ENCODE peak calls at places on chromosomes 5 and 9, in nine cellular contexts. T is adrenal gland, K is NT2/D1, W is mammary epithelial cell, J is left ventricle myocardium inferior, V is ovary, Z is DND-41, U is right cardiac atrium, P is body of pancreas. A is an unnamed sample. For H3K9me3, the result is how much of the 10 kb centered on the place peaks cover.

GRCh38 chr5:110477923-110478322 is 248.5 kb downstream of the TMEM232 start:
- DNase-seq in T (no peak), K (no peak), W (peak), J (no peak), V (no peak), Z (no peak), U (no peak), P (no peak), A (no peak)

GRCh38 chr9:30723656-30724055 is 1660.8 kb upstream of the ACO1 start:
- DNase-seq in T (no peak), K (no peak), W (peak), J (no peak), V (no peak), Z (no peak), U (no peak), P (no peak), A (no peak)

GRCh38 chr5:65819905-65820240 is 97.9 kb downstream of the NLN start:
- DNase-seq in T (no peak), K (no peak), W (no peak), J (no peak), V (no peak), Z (no peak), U (no peak), P (no peak), A (no peak)

GRCh38 chr5:176776141-176776865 is 34.1 kb upstream of the UNC5A start:
- DNase-seq in T (no peak), K (no peak), W (no peak), J (no peak), V (no peak), Z (no peak), U (no peak), P (no peak), A (peak)

GRCh38 chr9:136520053-136520540 is 25.8 kb downstream of the NOTCH1 start:
- DNase-seq in T (no peak), K (no peak), W (no peak), J (no peak), V (no peak), Z (no peak), U (no peak), P (peak), A (no peak)

GRCh38 chr5:66609615-66610014 is 13.4 kb downstream of the MAST4 start:
- DNase-seq in T (no peak), K (no peak), W (no peak), J (no peak), V (no peak), Z (no peak), U (no peak), P (no peak), A (no peak)

GRCh38 chr9:96644137-96644536 is 11.0 kb downstream of the PRXL2C start:
- DNase-seq in T (no peak), K (no peak), W (no peak), J (no peak), V (no peak), Z (no peak), U (no peak), P (no peak), A (no peak)

GRCh38 chr5:157594237-157594636 is 18.7 kb upstream of the ADAM19 start:
- DNase-seq in T (no peak), K (no peak), W (no peak), J (no peak), V (no peak), Z (no peak), U (no peak), P (no peak), A (no peak)

GRCh38 chr9:38046669-38047300 is 22.2 kb downstream of the SHB start:
- DNase-seq in T (peak), K (no peak), W (peak), J (no peak), V (no peak), Z (no peak), U (no peak), P (peak), A (no peak)

GRCh38 chr5:126055348-126055729 is 367.9 kb upstream of the GRAMD2B start:
- DNase-seq in T (no peak), K (no peak), W (no peak), J (no peak), V (no peak), Z (no peak), U (no peak), P (no peak), A (no peak)

GRCh38 chr9:134043531-134043988 is 18.3 kb downstream of the BRD3OS start:
- DNase-seq in T (no peak), K (no peak), W (no peak), J (no peak), V (no peak), Z (no peak), U (no peak), P (no peak), A (no peak)

GRCh38 chr5:142829821-142830220 is 59.6 kb downstream of the ARHGAP26 start:
- DNase-seq in T (no peak), K (no peak), W (peak), J (no peak), V (no peak), Z (no peak), U (no peak), P (no peak), A (no peak)

GRCh38 chr5:157336423-157336744 is 70.5 kb downstream of the CYFIP2 start:
- DNase-seq in T (no peak), K (no peak), W (no peak), J (no peak), V (no peak), Z (no peak), U (no peak), P (no peak), A (no peak)

GRCh38 chr5:83048277-83048676 is 28.9 kb downstream of the TMEM167A start:
- DNase-seq in T (no peak), K (no peak), W (no peak), J (no peak), V (no peak), Z (no peak), U (no peak), P (no peak), A (no peak)

GRCh38 chr5:141398608-141399007 is 861 bp downstream of the PCDHGB5 start:
- DNase-seq in T (no peak), K (no peak), W (no peak), J (no peak), V (no peak), Z (no peak), U (no peak), P (no peak), A (no peak)
- H3K9me3 ChIP-seq in T (under half), K (under half), W (under half), J (half or more), V (under half), Z (under half), U (under half), P (under half), A (under half)

GRCh38 chr5:132142459-132142858 is 68.9 kb downstream of the CSF2 start:
- DNase-seq in T (no peak), K (no peak), W (no peak), J (no peak), V (no peak), Z (no peak), U (no peak), P (no peak), A (no peak)
- H3K9me3 ChIP-seq in T (under half), K (under half), W (under half), J (half or more), V (under half), Z (under half), U (under half), P (under half), A (under half)

GRCh38 chr9:87642330-87643110 is 83.4 kb upstream of the CTSL start:
- DNase-seq in T (no peak), K (no peak), W (no peak), J (no peak), V (no peak), Z (peak), U (no peak), P (no peak), A (no peak)
- H3K9me3 ChIP-seq in T (under half), K (under half), W (under half), J (under half), V (under half), Z (under half), U (under half), P (under half), A (under half)

DNA sequence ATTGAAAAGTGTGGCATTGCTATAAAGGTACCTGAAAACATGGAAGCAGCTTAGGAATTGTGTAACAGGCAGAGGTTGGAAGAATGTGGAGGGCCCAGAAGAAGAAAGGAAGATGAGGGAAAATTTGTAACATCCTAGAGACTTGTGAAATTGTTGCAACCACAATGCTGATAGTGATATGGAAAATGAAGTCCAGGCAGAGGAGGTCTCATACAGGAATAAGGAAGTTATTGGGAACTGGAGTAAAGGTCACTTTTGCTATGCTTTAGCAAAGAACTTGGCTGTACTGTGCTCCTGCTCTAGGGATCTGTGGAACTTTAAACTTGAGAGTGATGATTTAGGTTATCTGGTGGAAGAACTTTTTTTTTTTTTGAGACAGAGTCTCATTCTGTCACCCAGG is 43.5 kb downstream of the PTPDC1 start:
- DNase-seq in T (no peak), K (no peak), W (no peak), J (no peak), V (no peak), Z (no peak), U (no peak), P (no peak), A (no peak)
- H3K9me3 ChIP-seq in T (under half), K (under half), W (under half), J (under half), V (under half), Z (under half), U (under half), P (under half), A (under half)

DNA sequence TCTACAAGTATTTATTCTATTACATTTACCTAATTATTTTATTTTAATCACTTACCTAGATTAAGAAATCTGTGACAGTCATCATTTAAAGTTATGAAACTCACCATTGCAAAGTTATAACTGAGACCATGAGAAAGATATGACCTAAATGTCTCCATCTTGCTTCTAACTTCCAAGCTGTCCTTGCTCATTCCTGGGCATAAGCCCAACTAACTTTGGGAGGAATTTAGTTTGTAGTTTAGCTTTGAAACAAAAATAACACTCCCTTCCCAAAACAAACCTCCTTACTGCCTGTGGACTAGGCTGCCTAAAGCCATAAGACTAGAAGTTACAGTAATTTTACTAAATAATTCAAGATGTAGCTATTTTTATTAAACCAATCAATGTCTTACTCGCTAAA is 195.6 kb upstream of the RAI14 start:
- DNase-seq in T (no peak), K (no peak), W (no peak), J (no peak), V (no peak), Z (no peak), U (no peak), P (no peak), A (no peak)
- H3K9me3 ChIP-seq in T (under half), K (under half), W (under half), J (under half), V (under half), Z (under half), U (under half), P (under half), A (under half)

DNA sequence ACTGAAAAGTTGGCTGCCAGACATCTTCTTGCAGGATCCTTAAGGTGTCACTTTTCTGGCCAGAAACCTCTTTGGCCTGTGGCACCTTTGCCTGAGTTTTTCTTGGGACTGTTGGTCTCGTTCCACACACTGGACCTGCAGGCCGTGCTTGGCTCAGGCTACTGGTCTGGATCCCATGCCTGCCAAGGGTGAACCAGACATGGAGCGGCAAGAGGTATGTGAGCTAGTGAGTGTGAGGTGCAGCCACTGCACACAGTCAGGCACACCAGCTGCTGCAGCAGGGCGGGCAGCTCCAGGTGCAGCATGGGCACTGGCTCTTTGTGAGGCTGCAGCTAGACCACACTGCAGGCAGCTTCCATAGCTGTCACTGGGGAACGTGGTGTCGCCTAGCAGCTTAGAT is 47.9 kb downstream of the NDUFAF2 start:
- DNase-seq in T (no peak), K (no peak), W (no peak), J (peak), V (no peak), Z (no peak), U (no peak), P (no peak), A (peak)
- H3K9me3 ChIP-seq in T (under half), K (under half), W (under half), J (under half), V (under half), Z (under half), U (under half), P (under half), A (under half)

GRCh38 chr9:82934949-82935348 is 128.0 kb downstream of the RASEF start:
- DNase-seq in T (no peak), K (peak), W (peak), J (no peak), V (no peak), Z (no peak), U (no peak), P (no peak), A (no peak)
- H3K9me3 ChIP-seq in T (under half), K (under half), W (under half), J (under half), V (under half), Z (under half), U (under half), P (under half), A (under half)

GRCh38 chr9:8014987-8015682 is 215.6 kb upstream of the DMAC1 start:
- DNase-seq in T (no peak), K (no peak), W (no peak), J (no peak), V (no peak), Z (no peak), U (no peak), P (no peak), A (no peak)

DNA sequence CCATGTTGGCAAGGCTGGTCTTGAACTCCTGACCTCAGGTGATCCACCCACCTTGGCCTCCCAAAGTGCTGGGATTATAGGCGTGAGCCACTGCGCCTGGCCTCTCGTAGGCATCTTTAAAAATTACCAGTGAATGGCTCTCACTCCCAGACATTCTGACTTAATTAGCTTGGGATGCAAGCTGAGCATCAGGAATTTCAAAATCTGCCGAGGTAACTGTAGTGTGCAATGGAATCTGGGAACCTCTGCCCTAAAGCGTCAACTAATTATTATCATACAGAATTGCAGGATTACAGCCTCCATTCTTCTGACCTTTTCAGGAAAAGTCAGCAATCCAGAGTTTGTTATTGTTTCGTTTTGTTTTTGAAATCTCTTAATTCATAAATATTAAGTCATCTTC is 213.4 kb upstream of the DMAC1 start:
- DNase-seq in T (no peak), K (no peak), W (no peak), J (no peak), V (no peak), Z (no peak), U (no peak), P (no peak), A (no peak)
- H3K9me3 ChIP-seq in T (under half), K (under half), W (under half), J (under half), V (under half), Z (under half), U (under half), P (under half), A (under half)

GRCh38 chr9:113746486-113746885 is 129.6 kb upstream of the ZNF618 start:
- DNase-seq in T (no peak), K (no peak), W (peak), J (no peak), V (no peak), Z (no peak), U (no peak), P (no peak), A (no peak)
- H3K9me3 ChIP-seq in T (under half), K (under half), W (under half), J (under half), V (under half), Z (under half), U (under half), P (under half), A (under half)

DNA sequence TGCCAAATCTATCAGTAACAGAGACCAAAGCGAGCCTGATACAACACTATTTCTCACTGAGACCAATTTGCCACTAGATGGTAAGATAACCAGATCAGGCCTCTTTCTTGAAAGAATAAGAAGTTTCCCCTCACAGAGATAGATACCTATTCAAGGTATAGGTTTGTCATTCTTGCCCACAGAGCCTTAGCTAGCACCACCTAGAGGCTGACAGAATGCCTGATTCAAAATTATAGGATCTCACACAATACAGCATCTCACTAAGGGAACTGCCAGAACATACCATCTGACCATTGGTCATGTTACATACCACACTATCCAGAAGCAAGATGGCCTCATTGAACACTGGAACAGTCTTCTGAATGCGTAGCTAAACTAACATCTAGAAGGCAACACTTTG is 166.6 kb upstream of the HCN1 start:
- DNase-seq in T (no peak), K (no peak), W (no peak), J (no peak), V (no peak), Z (no peak), U (no peak), P (no peak), A (no peak)
- H3K9me3 ChIP-seq in T (under half), K (under half), W (under half), J (under half), V (under half), Z (under half), U (under half), P (under half), A (under half)